ENCODE peak calls at places on chromosomes 6 and 20, in seven cellular contexts. P is cardiac fibroblast, A is OCI-LY7, J is A549, S is neural progenitor cell, Z is hepatocyte, Y is PC-3. F is an unnamed sample.

GRCh38 chr20:13681248-13682125 is 42.8 kb upstream of the TASP1 start:
- DNase-seq in Z (peak), Y (peak), J (peak), P (no peak), A (no peak), S (no peak), F (peak)

GRCh38 chr6:158769228-158769627 is 49.9 kb downstream of the EZR start:
- DNase-seq in S (no peak), J (no peak), Y (no peak), Z (no peak), A (no peak), P (no peak), F (no peak)

GRCh38 chr6:170107606-170108222 is 183.2 kb downstream of the DLL1 start:
- DNase-seq in Z (no peak), P (no peak), A (no peak), J (no peak), S (no peak), Y (no peak), F (no peak)

GRCh38 chr6:130202782-130203181 is 20.0 kb downstream of the SAMD3 start:
- DNase-seq in P (no peak), S (no peak), J (no peak), Z (no peak), Y (no peak), A (no peak), F (no peak)

GRCh38 chr6:148395583-148396101 is 53.0 kb downstream of the SASH1 start:
- DNase-seq in A (no peak), S (no peak), P (no peak), Z (no peak), J (no peak), Y (no peak), F (no peak)

GRCh38 chr6:82646231-82646615 is 282.6 kb downstream of the TPBG start:
- DNase-seq in Z (no peak), P (no peak), Y (peak), S (no peak), A (no peak), J (no peak), F (no peak)

GRCh38 chr20:31718952-31719643 is 3.6 kb downstream of the BCL2L1 start:
- DNase-seq in Y (peak), J (no peak), S (no peak), P (no peak), A (no peak), Z (peak), F (peak)

GRCh38 chr6:105804000-105804399 is 282.1 kb upstream of the PRDM1 start:
- DNase-seq in J (no peak), A (no peak), P (no peak), Z (no peak), S (no peak), Y (no peak), F (no peak)

GRCh38 chr6:110493253-110493800 is 16.9 kb upstream of the SLC22A16 start:
- DNase-seq in P (no peak), Y (no peak), A (no peak), Z (no peak), S (no peak), J (no peak), F (no peak)

GRCh38 chr6:157804448-157805327 is 18.4 kb upstream of the SNX9 start:
- DNase-seq in J (no peak), Y (no peak), Z (no peak), A (no peak), P (peak), S (no peak), F (no peak)

GRCh38 chr20:58127731-58128130 is 100.7 kb downstream of the ANKRD60 start:
- DNase-seq in J (no peak), A (no peak), P (peak), Z (no peak), Y (peak), S (no peak), F (peak)

GRCh38 chr20:31643522-31643921 is 5.8 kb downstream of the COX4I2 start:
- DNase-seq in P (no peak), S (no peak), Y (no peak), Z (no peak), A (no peak), J (no peak), F (no peak)

GRCh38 chr20:11178946-11179654 is 505.3 kb upstream of the JAG1 start:
- DNase-seq in Z (no peak), J (peak), Y (peak), S (peak), A (no peak), P (peak), F (peak)

GRCh38 chr6:6218246-6219085 is 102.0 kb downstream of the F13A1 start:
- DNase-seq in A (no peak), Z (no peak), P (peak), J (peak), Y (peak), S (no peak), F (no peak)

GRCh38 chr6:43575105-43575771 is 600 bp downstream of the XPO5 start:
- DNase-seq in P (no peak), S (peak), Y (peak), A (peak), J (peak), Z (peak), F (peak)

GRCh38 chr6:75431379-75431778 is 62.2 kb downstream of the FILIP1 start:
- DNase-seq in P (peak), Z (peak), Y (peak), A (no peak), S (no peak), J (no peak), F (no peak)

GRCh38 chr6:45072014-45072413 is 256.1 kb upstream of the RUNX2 start:
- DNase-seq in J (no peak), S (no peak), Z (no peak), Y (no peak), A (no peak), P (peak), F (no peak)

GRCh38 chr6:1796706-1797529 is 187.2 kb downstream of the FOXC1 start:
- DNase-seq in Z (no peak), P (no peak), A (peak), J (no peak), S (no peak), Y (no peak), F (no peak)

GRCh38 chr20:62489186-62489939 is 13.6 kb upstream of the GATA5 start:
- DNase-seq in A (no peak), Z (peak), P (no peak), J (peak), Y (peak), S (no peak), F (no peak)

GRCh38 chr20:35434085-35435005 is 3.7 kb downstream of the GDF5 start:
- DNase-seq in S (no peak), P (no peak), J (no peak), Z (no peak), A (no peak), Y (no peak), F (no peak)

GRCh38 chr6:144066745-144067484 is 28.5 kb downstream of the SF3B5 start:
- DNase-seq in S (no peak), Y (no peak), J (no peak), A (no peak), Z (no peak), P (no peak), F (no peak)

GRCh38 chr6:126312013-126312665 is 27.8 kb upstream of the CENPW start:
- DNase-seq in P (peak), Y (peak), S (peak), A (no peak), Z (peak), J (peak), F (peak)

GRCh38 chr20:327946-328563 is 2.7 kb downstream of the SOX12 start:
- DNase-seq in Z (peak), P (peak), S (no peak), A (no peak), Y (no peak), J (no peak), F (no peak)

GRCh38 chr20:32977281-32978008 is 26.8 kb downstream of the SUN5 start:
- DNase-seq in J (no peak), A (no peak), S (no peak), Z (no peak), P (no peak), Y (no peak), F (no peak)

GRCh38 chr6:13470240-13471140 is 16.9 kb downstream of the GFOD1 start:
- DNase-seq in Y (no peak), J (no peak), A (no peak), Z (no peak), S (no peak), P (no peak), F (no peak)

GRCh38 chr20:52954849-52955248 is 17.3 kb upstream of the TSHZ2 start:
- DNase-seq in J (no peak), A (no peak), S (no peak), Y (no peak), P (no peak), Z (no peak), F (no peak)

GRCh38 chr20:19691125-19691524 is 66.9 kb upstream of the RIN2 start:
- DNase-seq in P (no peak), A (no peak), Z (peak), Y (no peak), S (no peak), J (no peak), F (no peak)

GRCh38 chr20:42589976-42590639 is 599.6 kb downstream of the PTPRT start:
- DNase-seq in S (no peak), Z (no peak), Y (no peak), J (no peak), P (no peak), A (no peak), F (no peak)

GRCh38 chr6:72522735-72523141 is 99.1 kb upstream of the KCNQ5 start:
- DNase-seq in Y (peak), P (no peak), J (peak), A (peak), Z (peak), S (peak), F (peak)

GRCh38 chr6:7909323-7910276 is 988 bp downstream of the TXNDC5 start:
- DNase-seq in S (peak), Z (peak), Y (peak), A (peak), P (peak), J (peak), F (peak)
- TF ChIP-seq CTCF in S (no peak), Z (no peak), Y (no peak), A (no peak), P (no peak), J (no peak), F (no peak)

GRCh38 chr6:18468162-18468843 is 81.2 kb downstream of the RNF144B start:
- DNase-seq in Y (no peak), Z (no peak), S (no peak), A (no peak), J (no peak), P (no peak), F (no peak)
- TF ChIP-seq CTCF in Y (no peak), Z (no peak), S (no peak), A (no peak), J (no peak), P (no peak), F (no peak)

GRCh38 chr6:122996797-122997520 is 924 bp downstream of the CLVS2 start:
- DNase-seq in Z (no peak), P (no peak), S (peak), Y (no peak), J (no peak), A (no peak), F (no peak)
- TF ChIP-seq CTCF in Z (no peak), P (no peak), S (no peak), Y (no peak), J (no peak), A (no peak), F (no peak)

GRCh38 chr20:1588869-1589460 is 30.8 kb downstream of the SIRPB1 start:
- DNase-seq in Z (no peak), P (no peak), J (no peak), Y (no peak), S (no peak), A (no peak), F (no peak)
- TF ChIP-seq CTCF in Z (no peak), P (no peak), J (no peak), Y (no peak), S (no peak), A (peak), F (no peak)

DNA sequence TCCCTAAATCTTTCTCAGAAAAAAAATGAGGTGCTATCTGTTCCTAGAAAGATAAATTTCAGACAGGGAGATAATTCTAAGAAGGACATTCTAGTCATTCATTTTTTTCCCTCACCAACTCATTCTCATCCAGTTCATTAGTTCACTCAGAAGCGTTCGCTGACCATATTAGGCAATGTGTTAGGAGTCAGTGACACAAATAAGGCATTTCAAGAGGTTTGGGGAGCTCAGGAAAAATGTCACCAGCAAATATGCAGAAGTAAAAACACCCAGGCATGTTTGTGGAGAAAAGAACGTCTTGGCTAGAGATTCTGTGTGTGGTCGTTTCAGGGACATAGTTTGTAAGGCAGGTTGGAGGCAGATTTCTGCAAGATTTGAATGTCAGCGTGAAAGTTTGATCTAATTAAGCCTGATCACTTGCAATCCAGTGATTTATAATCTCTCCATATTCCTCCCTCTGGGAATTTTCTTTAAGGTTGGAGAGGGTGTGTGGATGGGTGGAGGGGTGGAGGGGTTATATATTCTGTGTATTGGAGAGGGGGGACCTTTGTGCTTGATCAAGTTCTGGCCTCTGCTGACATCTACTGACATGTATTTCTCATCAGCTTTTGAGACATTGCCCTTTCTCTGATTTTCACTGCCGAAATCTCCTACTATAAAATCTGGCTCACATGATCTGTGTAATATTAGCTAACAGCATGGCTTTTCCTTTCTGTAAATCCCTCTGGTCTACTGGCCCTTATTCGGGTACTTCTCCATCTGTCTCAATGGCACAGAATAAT is 3.6 kb downstream of the MYCT1 start:
- DNase-seq in J (no peak), S (no peak), Y (peak), Z (no peak), A (peak), P (peak), F (no peak)
- TF ChIP-seq CTCF in J (peak), S (peak), Y (peak), Z (no peak), A (peak), P (no peak), F (no peak)

GRCh38 chr6:104484626-104485025 is 375.1 kb downstream of the HACE1 start:
- DNase-seq in P (no peak), A (no peak), Y (no peak), S (no peak), Z (no peak), J (no peak), F (no peak)

GRCh38 chr6:104486003-104486402 is 373.7 kb downstream of the HACE1 start:
- DNase-seq in A (no peak), J (no peak), Z (no peak), P (no peak), S (no peak), Y (no peak), F (no peak)

GRCh38 chr6:104484191-104484590 is 375.5 kb downstream of the HACE1 start:
- DNase-seq in J (no peak), P (no peak), Z (no peak), S (no peak), A (no peak), Y (no peak), F (no peak)

GRCh38 chr6:104477569-104477968 is 382.1 kb downstream of the HACE1 start:
- DNase-seq in Z (no peak), S (peak), Y (no peak), A (no peak), J (no peak), P (no peak), F (no peak)

GRCh38 chr6:104483225-104483834 is 376.4 kb downstream of the HACE1 start:
- DNase-seq in A (no peak), S (no peak), P (peak), Z (peak), Y (peak), J (no peak), F (no peak)
- TF ChIP-seq CTCF in A (peak), S (peak), P (peak), Z (peak), Y (peak), J (peak), F (no peak)

GRCh38 chr6:34129753-34130152 is 16.1 kb downstream of the GRM4 start:
- DNase-seq in P (no peak), J (no peak), Y (no peak), A (no peak), S (no peak), Z (no peak), F (no peak)

GRCh38 chr6:34130870-34131269 is 15.0 kb downstream of the GRM4 start:
- DNase-seq in P (no peak), Z (no peak), S (no peak), A (no peak), J (no peak), Y (no peak), F (no peak)

GRCh38 chr6:34132486-34133185 is 13.3 kb downstream of the GRM4 start:
- DNase-seq in Y (peak), P (peak), S (peak), Z (peak), A (peak), J (peak), F (peak)

GRCh38 chr6:34132082-34132357 is 13.9 kb downstream of the GRM4 start:
- DNase-seq in P (no peak), S (no peak), Y (no peak), Z (no peak), A (no peak), J (no peak), F (no peak)

DNA sequence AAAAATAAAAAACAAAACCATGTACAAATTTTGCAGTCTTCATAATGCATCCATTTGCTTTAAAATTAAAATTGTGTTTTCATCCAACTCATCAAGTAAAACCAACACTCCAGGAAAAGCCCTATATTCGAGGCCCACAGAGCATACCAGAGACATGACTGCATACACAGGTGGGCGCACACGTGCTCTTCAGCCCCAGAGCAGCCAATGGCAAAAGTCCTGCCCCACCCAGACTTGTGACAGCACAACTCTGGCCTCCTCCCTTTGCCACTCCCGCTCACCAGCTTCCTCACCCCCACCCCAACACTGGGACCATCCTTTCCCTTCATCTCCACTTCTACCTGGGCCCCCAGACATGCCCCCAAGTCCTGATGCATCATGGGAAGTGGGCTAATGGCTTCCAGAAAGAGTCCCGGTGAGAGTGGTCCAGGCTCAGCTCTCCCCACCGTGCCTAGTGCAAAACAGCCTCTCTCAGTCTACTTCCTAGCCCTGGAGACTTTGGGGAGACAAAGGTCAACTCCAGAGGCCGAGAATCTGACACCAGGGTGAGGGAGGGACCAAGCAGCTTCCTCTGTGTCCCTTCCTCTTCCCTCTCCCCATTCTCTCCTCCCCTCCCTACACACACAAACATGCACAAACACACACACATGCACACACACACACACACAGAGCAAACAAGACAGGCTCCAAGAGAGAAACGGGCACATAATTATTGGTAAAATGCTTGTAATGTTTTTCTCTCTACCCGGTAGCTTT is 14.4 kb downstream of the GRM4 start:
- DNase-seq in A (no peak), P (no peak), S (no peak), J (no peak), Z (no peak), Y (no peak), F (no peak)
- TF ChIP-seq CTCF in A (no peak), P (no peak), S (no peak), J (no peak), Z (no peak), Y (no peak), F (no peak)

DNA sequence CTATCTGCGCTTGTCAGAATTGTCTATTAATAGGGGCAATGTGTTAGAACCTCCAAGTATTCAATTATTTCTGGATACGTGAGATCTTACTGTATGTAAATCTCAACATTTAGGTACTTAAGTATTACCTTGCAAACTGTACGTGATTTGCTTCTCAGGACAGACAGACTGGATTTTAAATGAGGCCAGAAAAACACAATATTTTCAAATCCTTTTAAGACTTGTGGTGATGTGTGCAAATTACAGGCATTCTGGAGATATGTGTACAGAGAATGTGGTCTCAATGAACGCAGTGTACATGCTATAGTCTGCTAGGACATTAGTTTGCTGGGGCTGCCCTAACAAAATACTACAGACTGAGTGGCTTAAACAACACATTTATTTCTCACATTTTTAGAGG is 16.9 kb downstream of the CCR6 start:
- DNase-seq in A (peak), J (no peak), Y (no peak), Z (no peak), P (no peak), S (no peak), F (no peak)
- TF ChIP-seq CTCF in A (peak), J (no peak), Y (no peak), Z (no peak), P (no peak), S (peak), F (no peak)